ENCODE peak calls at places on chromosomes 2 and 18, in ten cellular contexts. R, B, V, Y, C, K, D, T, G and Q are unnamed samples.

GRCh38 chr2:149579972-149580882 is 7.3 kb downstream of the MMADHC start:
- DNase-seq in K (no peak), C (no peak), D (no peak), V (no peak), T (no peak), B (no peak), Y (peak; percentile 69), G (no peak), R (no peak), Q (no peak)

GRCh38 chr2:158912122-158912521 is 56.3 kb upstream of the TANC1 start:
- DNase-seq in Y (no peak), R (no peak), V (no peak), C (no peak), K (no peak), D (no peak), B (no peak), G (no peak), T (no peak), Q (no peak)

GRCh38 chr2:238026953-238027505 is 33.8 kb upstream of the SCLY start:
- DNase-seq in T (no peak), D (no peak), B (no peak), C (no peak), G (no peak), R (no peak), K (no peak), Y (peak; percentile 1), V (no peak), Q (no peak)

GRCh38 chr2:151007365-151007764 is 254.3 kb downstream of the RBM43 start:
- DNase-seq in C (no peak), B (no peak), K (peak; percentile 5), D (no peak), T (no peak), V (no peak), Y (no peak), R (no peak), G (no peak), Q (no peak)

GRCh38 chr18:35941299-35941698 is 31.2 kb upstream of the RMP24 start:
- DNase-seq in G (no peak), C (no peak), D (no peak), B (no peak), Y (no peak), K (no peak), R (no peak), V (no peak), T (no peak), Q (no peak)

GRCh38 chr18:79483971-79484491 is 88.3 kb downstream of the NFATC1 start:
- DNase-seq in D (no peak), Y (no peak), G (no peak), B (no peak), K (no peak), V (no peak), C (no peak), T (no peak), R (no peak), Q (no peak)

GRCh38 chr2:233853883-233854240 is 473 bp downstream of the HJURP start:
- DNase-seq in R (no peak), G (no peak), Y (no peak), V (no peak), B (no peak), C (no peak), T (no peak), D (no peak), K (no peak), Q (no peak)

GRCh38 chr2:223692227-223692947 is 90.2 kb upstream of the SCG2 start:
- DNase-seq in B (no peak), Y (peak; percentile 48), C (no peak), V (no peak), K (peak; percentile 76), D (no peak), R (no peak), G (no peak), T (no peak), Q (peak; percentile 59)

GRCh38 chr2:101740555-101740964 is 43.1 kb downstream of the MAP4K4 start:
- DNase-seq in K (no peak), Y (no peak), D (no peak), T (no peak), G (no peak), C (no peak), B (no peak), R (no peak), V (no peak), Q (no peak)

GRCh38 chr18:74447404-74448152 is 9.5 kb downstream of the DIPK1C start:
- DNase-seq in R (no peak), T (no peak), D (no peak), B (no peak), K (no peak), Y (no peak), V (no peak), C (no peak), G (no peak), Q (no peak)